ENCODE peak calls at places on chromosomes 13 and 19, in eight cellular contexts. One of them, this sample, is unnamed.

GRCh38 chr13:41383400-41383799 is 72.3 kb downstream of the NAA16 start:
- DNase-seq in PC-9: no peak
- DNase-seq in left ventricle myocardium inferior: no peak
- DNase-seq in cardiac fibroblast: peak
- DNase-seq in LNCaP clone FGC: no peak
- DNase-seq in adrenal gland: no peak
- DNase-seq in AG04450: no peak
- DNase-seq in vagina: no peak
- DNase-seq in this sample: no peak

GRCh38 chr19:49645995-49646394 is 4.0 kb downstream of the SCAF1 start:
- DNase-seq in PC-9: no peak
- DNase-seq in left ventricle myocardium inferior: no peak
- DNase-seq in cardiac fibroblast: no peak
- DNase-seq in LNCaP clone FGC: no peak
- DNase-seq in adrenal gland: no peak
- DNase-seq in AG04450: no peak
- DNase-seq in vagina: no peak
- DNase-seq in this sample: no peak

GRCh38 chr19:50759886-50760285 is 10.4 kb upstream of the GPR32 start:
- DNase-seq in PC-9: no peak
- DNase-seq in left ventricle myocardium inferior: no peak
- DNase-seq in cardiac fibroblast: peak
- DNase-seq in LNCaP clone FGC: no peak
- DNase-seq in adrenal gland: no peak
- DNase-seq in AG04450: no peak
- DNase-seq in vagina: no peak
- DNase-seq in this sample: no peak

GRCh38 chr19:17722655-17723240 is 3.5 kb downstream of the MAP1S start:
- DNase-seq in PC-9: no peak
- DNase-seq in left ventricle myocardium inferior: no peak
- DNase-seq in cardiac fibroblast: no peak
- DNase-seq in LNCaP clone FGC: no peak
- DNase-seq in adrenal gland: no peak
- DNase-seq in AG04450: no peak
- DNase-seq in vagina: no peak
- DNase-seq in this sample: no peak

GRCh38 chr13:100234524-100235136 is 145.7 kb downstream of the PCCA start:
- DNase-seq in PC-9: no peak
- DNase-seq in left ventricle myocardium inferior: no peak
- DNase-seq in cardiac fibroblast: no peak
- DNase-seq in LNCaP clone FGC: no peak
- DNase-seq in adrenal gland: no peak
- DNase-seq in AG04450: no peak
- DNase-seq in vagina: no peak
- DNase-seq in this sample: no peak

GRCh38 chr13:46605824-46606554 is 53.0 kb downstream of the LRCH1 start:
- DNase-seq in PC-9: no peak
- DNase-seq in left ventricle myocardium inferior: no peak
- DNase-seq in cardiac fibroblast: no peak
- DNase-seq in LNCaP clone FGC: no peak
- DNase-seq in adrenal gland: no peak
- DNase-seq in AG04450: no peak
- DNase-seq in vagina: no peak
- DNase-seq in this sample: no peak

GRCh38 chr13:30293995-30294394 is 13.4 kb downstream of the KATNAL1 start:
- DNase-seq in PC-9: no peak
- DNase-seq in left ventricle myocardium inferior: no peak
- DNase-seq in cardiac fibroblast: no peak
- DNase-seq in LNCaP clone FGC: no peak
- DNase-seq in adrenal gland: no peak
- DNase-seq in AG04450: no peak
- DNase-seq in vagina: no peak
- DNase-seq in this sample: no peak

GRCh38 chr19:29001006-29001921 is 211.7 kb downstream of the UQCRFS1 start:
- DNase-seq in PC-9: no peak
- DNase-seq in left ventricle myocardium inferior: no peak
- DNase-seq in cardiac fibroblast: no peak
- DNase-seq in LNCaP clone FGC: no peak
- DNase-seq in adrenal gland: no peak
- DNase-seq in AG04450: no peak
- DNase-seq in vagina: no peak
- DNase-seq in this sample: no peak

GRCh38 chr13:79724348-79725103 is 243.6 kb downstream of the NDFIP2 start:
- DNase-seq in PC-9: peak
- DNase-seq in left ventricle myocardium inferior: no peak
- DNase-seq in cardiac fibroblast: peak
- DNase-seq in LNCaP clone FGC: no peak
- DNase-seq in adrenal gland: no peak
- DNase-seq in AG04450: no peak
- DNase-seq in vagina: no peak
- DNase-seq in this sample: no peak

GRCh38 chr13:98206946-98207345 is 29.9 kb upstream of the RNF113B start:
- DNase-seq in PC-9: no peak
- DNase-seq in left ventricle myocardium inferior: no peak
- DNase-seq in cardiac fibroblast: peak
- DNase-seq in LNCaP clone FGC: no peak
- DNase-seq in adrenal gland: no peak
- DNase-seq in AG04450: peak
- DNase-seq in vagina: no peak
- DNase-seq in this sample: no peak

GRCh38 chr13:102073251-102073650 is 328.6 kb downstream of the FGF14 start:
- DNase-seq in PC-9: no peak
- DNase-seq in left ventricle myocardium inferior: no peak
- DNase-seq in cardiac fibroblast: no peak
- DNase-seq in LNCaP clone FGC: no peak
- DNase-seq in adrenal gland: no peak
- DNase-seq in AG04450: no peak
- DNase-seq in vagina: no peak
- DNase-seq in this sample: no peak

GRCh38 chr13:25844559-25845434 is 207.0 kb downstream of the SHISA2 start:
- DNase-seq in PC-9: no peak
- DNase-seq in left ventricle myocardium inferior: no peak
- DNase-seq in cardiac fibroblast: no peak
- DNase-seq in LNCaP clone FGC: no peak
- DNase-seq in adrenal gland: no peak
- DNase-seq in AG04450: no peak
- DNase-seq in vagina: no peak
- DNase-seq in this sample: no peak

GRCh38 chr19:43780706-43781525 is at the start of gene KCNN4:
- DNase-seq in PC-9: peak
- DNase-seq in left ventricle myocardium inferior: no peak
- DNase-seq in cardiac fibroblast: no peak
- DNase-seq in LNCaP clone FGC: no peak
- DNase-seq in adrenal gland: no peak
- DNase-seq in AG04450: no peak
- DNase-seq in vagina: no peak
- DNase-seq in this sample: no peak

GRCh38 chr13:94640676-94641075 is 39.0 kb downstream of the GPR180 start:
- DNase-seq in PC-9: no peak
- DNase-seq in left ventricle myocardium inferior: no peak
- DNase-seq in cardiac fibroblast: peak
- DNase-seq in LNCaP clone FGC: no peak
- DNase-seq in adrenal gland: no peak
- DNase-seq in AG04450: no peak
- DNase-seq in vagina: no peak
- DNase-seq in this sample: no peak

GRCh38 chr19:28437390-28438346 is 775.3 kb downstream of the UQCRFS1 start:
- DNase-seq in PC-9: no peak
- DNase-seq in left ventricle myocardium inferior: no peak
- DNase-seq in cardiac fibroblast: no peak
- DNase-seq in LNCaP clone FGC: peak
- DNase-seq in adrenal gland: no peak
- DNase-seq in AG04450: no peak
- DNase-seq in vagina: no peak
- DNase-seq in this sample: no peak

GRCh38 chr19:5547881-5548280 is 19.9 kb downstream of the TINCR start:
- DNase-seq in PC-9: peak
- DNase-seq in left ventricle myocardium inferior: no peak
- DNase-seq in cardiac fibroblast: peak
- DNase-seq in LNCaP clone FGC: no peak
- DNase-seq in adrenal gland: no peak
- DNase-seq in AG04450: peak
- DNase-seq in vagina: no peak
- DNase-seq in this sample: no peak

GRCh38 chr19:49642488-49643035 is 553 bp downstream of the SCAF1 start:
- DNase-seq in PC-9: no peak
- DNase-seq in left ventricle myocardium inferior: no peak
- DNase-seq in cardiac fibroblast: no peak
- DNase-seq in LNCaP clone FGC: no peak
- DNase-seq in adrenal gland: no peak
- DNase-seq in AG04450: no peak
- DNase-seq in vagina: peak
- DNase-seq in this sample: no peak

GRCh38 chr13:29526741-29527140 is 68.7 kb downstream of the SLC7A1 start:
- DNase-seq in PC-9: no peak
- DNase-seq in left ventricle myocardium inferior: no peak
- DNase-seq in cardiac fibroblast: no peak
- DNase-seq in LNCaP clone FGC: no peak
- DNase-seq in adrenal gland: no peak
- DNase-seq in AG04450: no peak
- DNase-seq in vagina: no peak
- DNase-seq in this sample: no peak

GRCh38 chr13:21075303-21076264 is 14.2 kb upstream of the LATS2 start:
- DNase-seq in PC-9: no peak
- DNase-seq in left ventricle myocardium inferior: peak
- DNase-seq in cardiac fibroblast: peak
- DNase-seq in LNCaP clone FGC: no peak
- DNase-seq in adrenal gland: no peak
- DNase-seq in AG04450: no peak
- DNase-seq in vagina: no peak
- DNase-seq in this sample: peak

GRCh38 chr19:611506-611869 is 21.8 kb downstream of the HCN2 start:
- DNase-seq in PC-9: no peak
- DNase-seq in left ventricle myocardium inferior: no peak
- DNase-seq in cardiac fibroblast: peak
- DNase-seq in LNCaP clone FGC: no peak
- DNase-seq in adrenal gland: no peak
- DNase-seq in AG04450: peak
- DNase-seq in vagina: no peak
- DNase-seq in this sample: no peak

GRCh38 chr19:41303941-41304340 is 6.0 kb upstream of the CCDC97 start:
- DNase-seq in PC-9: no peak
- DNase-seq in left ventricle myocardium inferior: no peak
- DNase-seq in cardiac fibroblast: no peak
- DNase-seq in LNCaP clone FGC: no peak
- DNase-seq in adrenal gland: no peak
- DNase-seq in AG04450: no peak
- DNase-seq in vagina: no peak
- DNase-seq in this sample: no peak

GRCh38 chr13:72253754-72254153 is 386.8 kb upstream of the DACH1 start:
- DNase-seq in PC-9: no peak
- DNase-seq in left ventricle myocardium inferior: no peak
- DNase-seq in cardiac fibroblast: no peak
- DNase-seq in LNCaP clone FGC: no peak
- DNase-seq in adrenal gland: no peak
- DNase-seq in AG04450: no peak
- DNase-seq in vagina: no peak
- DNase-seq in this sample: no peak

GRCh38 chr19:5897189-5897969 is 6.2 kb downstream of the NDUFA11 start:
- DNase-seq in PC-9: no peak
- DNase-seq in left ventricle myocardium inferior: no peak
- DNase-seq in cardiac fibroblast: no peak
- DNase-seq in LNCaP clone FGC: no peak
- DNase-seq in adrenal gland: no peak
- DNase-seq in AG04450: no peak
- DNase-seq in vagina: no peak
- DNase-seq in this sample: no peak

GRCh38 chr19:19315444-19315843 is 4.9 kb downstream of the SUGP1 start:
- DNase-seq in PC-9: no peak
- DNase-seq in left ventricle myocardium inferior: no peak
- DNase-seq in cardiac fibroblast: no peak
- DNase-seq in LNCaP clone FGC: no peak
- DNase-seq in adrenal gland: no peak
- DNase-seq in AG04450: no peak
- DNase-seq in vagina: no peak
- DNase-seq in this sample: no peak
- TF ChIP-seq CTCF in PC-9: no peak
- TF ChIP-seq CTCF in left ventricle myocardium inferior: no peak
- TF ChIP-seq CTCF in cardiac fibroblast: no peak
- TF ChIP-seq CTCF in LNCaP clone FGC: no peak
- TF ChIP-seq CTCF in adrenal gland: no peak
- TF ChIP-seq CTCF in AG04450: no peak
- TF ChIP-seq CTCF in vagina: no peak
- TF ChIP-seq CTCF in this sample: no peak

GRCh38 chr13:60169239-60170031 is 5.7 kb upstream of the DIAPH3 start:
- DNase-seq in PC-9: no peak
- DNase-seq in left ventricle myocardium inferior: no peak
- DNase-seq in cardiac fibroblast: no peak
- DNase-seq in LNCaP clone FGC: no peak
- DNase-seq in adrenal gland: no peak
- DNase-seq in AG04450: no peak
- DNase-seq in vagina: no peak
- DNase-seq in this sample: no peak
- TF ChIP-seq CTCF in PC-9: peak
- TF ChIP-seq CTCF in left ventricle myocardium inferior: no peak
- TF ChIP-seq CTCF in cardiac fibroblast: no peak
- TF ChIP-seq CTCF in LNCaP clone FGC: no peak
- TF ChIP-seq CTCF in adrenal gland: no peak
- TF ChIP-seq CTCF in AG04450: peak
- TF ChIP-seq CTCF in vagina: no peak
- TF ChIP-seq CTCF in this sample: no peak

DNA sequence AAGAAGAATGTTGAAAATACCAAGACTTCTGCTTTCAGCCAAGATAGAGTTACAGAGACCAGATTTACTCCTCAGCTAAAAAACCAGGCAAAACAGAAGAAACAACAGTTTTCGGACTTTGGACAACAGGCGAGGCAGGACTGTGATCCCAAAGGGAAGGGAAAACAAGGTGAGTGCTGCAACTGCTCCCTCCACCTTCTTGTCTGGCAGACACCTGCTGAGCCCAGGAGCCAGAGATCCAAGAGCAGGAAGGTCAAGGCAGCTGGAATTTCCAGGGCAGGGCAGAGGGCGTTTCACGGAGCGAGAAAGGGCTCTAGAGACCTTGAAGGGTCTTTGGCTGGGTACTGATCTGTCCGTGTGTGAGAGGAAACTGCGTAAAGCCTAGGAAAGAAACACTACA is 32.9 kb upstream of the SLC7A9 start:
- DNase-seq in PC-9: no peak
- DNase-seq in left ventricle myocardium inferior: no peak
- DNase-seq in cardiac fibroblast: no peak
- DNase-seq in LNCaP clone FGC: no peak
- DNase-seq in adrenal gland: no peak
- DNase-seq in AG04450: no peak
- DNase-seq in vagina: no peak
- DNase-seq in this sample: no peak
- TF ChIP-seq CTCF in PC-9: no peak
- TF ChIP-seq CTCF in left ventricle myocardium inferior: no peak
- TF ChIP-seq CTCF in cardiac fibroblast: no peak
- TF ChIP-seq CTCF in LNCaP clone FGC: no peak
- TF ChIP-seq CTCF in adrenal gland: no peak
- TF ChIP-seq CTCF in AG04450: no peak
- TF ChIP-seq CTCF in vagina: no peak
- TF ChIP-seq CTCF in this sample: no peak

GRCh38 chr19:24159707-24160106 is 72.7 kb downstream of the ZNF254 start:
- DNase-seq in PC-9: peak
- DNase-seq in left ventricle myocardium inferior: no peak
- DNase-seq in cardiac fibroblast: peak
- DNase-seq in LNCaP clone FGC: peak
- DNase-seq in adrenal gland: no peak
- DNase-seq in AG04450: no peak
- DNase-seq in vagina: no peak
- DNase-seq in this sample: no peak
- TF ChIP-seq CTCF in PC-9: peak
- TF ChIP-seq CTCF in left ventricle myocardium inferior: peak
- TF ChIP-seq CTCF in cardiac fibroblast: peak
- TF ChIP-seq CTCF in LNCaP clone FGC: peak
- TF ChIP-seq CTCF in adrenal gland: no peak
- TF ChIP-seq CTCF in AG04450: peak
- TF ChIP-seq CTCF in vagina: no peak
- TF ChIP-seq CTCF in this sample: no peak